ENCODE peak calls at places on chromosomes 3 and 15, in nine cellular contexts. One of them, this sample, is unnamed.

GRCh38 chr3:29802057-29802456 is 521.2 kb downstream of the RBMS3 start:
- DNase-seq in B cell: no peak
- DNase-seq in cardiac muscle cell: no peak
- DNase-seq in RWPE1: no peak
- DNase-seq in GM20000: no peak
- DNase-seq in omental fat pad: no peak
- DNase-seq in fibroblast of lung: no peak
- DNase-seq in cardiac fibroblast: no peak
- DNase-seq in psoas muscle: no peak
- DNase-seq in this sample: no peak

GRCh38 chr3:147493666-147494065 is 84.5 kb downstream of the ZIC1 start:
- DNase-seq in B cell: no peak
- DNase-seq in cardiac muscle cell: no peak
- DNase-seq in RWPE1: no peak
- DNase-seq in GM20000: no peak
- DNase-seq in omental fat pad: no peak
- DNase-seq in fibroblast of lung: no peak
- DNase-seq in cardiac fibroblast: no peak
- DNase-seq in psoas muscle: no peak
- DNase-seq in this sample: no peak

GRCh38 chr3:126464997-126465396 is 10.7 kb downstream of the ZXDC start:
- DNase-seq in B cell: peak
- DNase-seq in cardiac muscle cell: no peak
- DNase-seq in RWPE1: no peak
- DNase-seq in GM20000: no peak
- DNase-seq in omental fat pad: no peak
- DNase-seq in fibroblast of lung: no peak
- DNase-seq in cardiac fibroblast: no peak
- DNase-seq in psoas muscle: no peak
- DNase-seq in this sample: no peak

GRCh38 chr15:69467636-69468035 is 15.0 kb downstream of the RPLP1 start:
- DNase-seq in B cell: no peak
- DNase-seq in cardiac muscle cell: no peak
- DNase-seq in RWPE1: no peak
- DNase-seq in GM20000: no peak
- DNase-seq in omental fat pad: no peak
- DNase-seq in fibroblast of lung: no peak
- DNase-seq in cardiac fibroblast: no peak
- DNase-seq in psoas muscle: no peak
- DNase-seq in this sample: peak

GRCh38 chr15:93044301-93045190 is 44.5 kb downstream of the RGMA start:
- DNase-seq in B cell: no peak
- DNase-seq in cardiac muscle cell: no peak
- DNase-seq in RWPE1: no peak
- DNase-seq in GM20000: no peak
- DNase-seq in omental fat pad: no peak
- DNase-seq in fibroblast of lung: no peak
- DNase-seq in cardiac fibroblast: no peak
- DNase-seq in psoas muscle: peak
- DNase-seq in this sample: no peak

GRCh38 chr3:114572364-114573062 is 278.7 kb downstream of the TIGIT start:
- DNase-seq in B cell: no peak
- DNase-seq in cardiac muscle cell: no peak
- DNase-seq in RWPE1: no peak
- DNase-seq in GM20000: no peak
- DNase-seq in omental fat pad: no peak
- DNase-seq in fibroblast of lung: no peak
- DNase-seq in cardiac fibroblast: no peak
- DNase-seq in psoas muscle: no peak
- DNase-seq in this sample: no peak

GRCh38 chr15:58522391-58522790 is 90.6 kb downstream of the LIPC start:
- DNase-seq in B cell: peak
- DNase-seq in cardiac muscle cell: no peak
- DNase-seq in RWPE1: no peak
- DNase-seq in GM20000: no peak
- DNase-seq in omental fat pad: no peak
- DNase-seq in fibroblast of lung: no peak
- DNase-seq in cardiac fibroblast: no peak
- DNase-seq in psoas muscle: no peak
- DNase-seq in this sample: peak

GRCh38 chr3:172749201-172749965 is 1.1 kb upstream of the ECT2 start:
- DNase-seq in B cell: no peak
- DNase-seq in cardiac muscle cell: peak
- DNase-seq in RWPE1: peak
- DNase-seq in GM20000: no peak
- DNase-seq in omental fat pad: no peak
- DNase-seq in fibroblast of lung: peak
- DNase-seq in cardiac fibroblast: peak
- DNase-seq in psoas muscle: no peak
- DNase-seq in this sample: no peak

GRCh38 chr3:65785065-65785645 is 253.6 kb downstream of the MAGI1 start:
- DNase-seq in B cell: no peak
- DNase-seq in cardiac muscle cell: peak
- DNase-seq in RWPE1: peak
- DNase-seq in GM20000: peak
- DNase-seq in omental fat pad: no peak
- DNase-seq in fibroblast of lung: peak
- DNase-seq in cardiac fibroblast: peak
- DNase-seq in psoas muscle: no peak
- DNase-seq in this sample: no peak

GRCh38 chr3:10627884-10628572 is 122.6 kb upstream of the ATP2B2 start:
- DNase-seq in B cell: no peak
- DNase-seq in cardiac muscle cell: no peak
- DNase-seq in RWPE1: no peak
- DNase-seq in GM20000: no peak
- DNase-seq in omental fat pad: no peak
- DNase-seq in fibroblast of lung: no peak
- DNase-seq in cardiac fibroblast: no peak
- DNase-seq in psoas muscle: no peak
- DNase-seq in this sample: no peak

GRCh38 chr15:82870727-82871576 is 61.5 kb downstream of the WHAMM start:
- DNase-seq in B cell: no peak
- DNase-seq in cardiac muscle cell: peak
- DNase-seq in RWPE1: no peak
- DNase-seq in GM20000: no peak
- DNase-seq in omental fat pad: no peak
- DNase-seq in fibroblast of lung: no peak
- DNase-seq in cardiac fibroblast: no peak
- DNase-seq in psoas muscle: no peak
- DNase-seq in this sample: peak

GRCh38 chr3:56357266-56357665 is 111.0 kb downstream of the ERC2 start:
- DNase-seq in B cell: no peak
- DNase-seq in cardiac muscle cell: no peak
- DNase-seq in RWPE1: no peak
- DNase-seq in GM20000: no peak
- DNase-seq in omental fat pad: no peak
- DNase-seq in fibroblast of lung: no peak
- DNase-seq in cardiac fibroblast: no peak
- DNase-seq in psoas muscle: no peak
- DNase-seq in this sample: no peak

DNA sequence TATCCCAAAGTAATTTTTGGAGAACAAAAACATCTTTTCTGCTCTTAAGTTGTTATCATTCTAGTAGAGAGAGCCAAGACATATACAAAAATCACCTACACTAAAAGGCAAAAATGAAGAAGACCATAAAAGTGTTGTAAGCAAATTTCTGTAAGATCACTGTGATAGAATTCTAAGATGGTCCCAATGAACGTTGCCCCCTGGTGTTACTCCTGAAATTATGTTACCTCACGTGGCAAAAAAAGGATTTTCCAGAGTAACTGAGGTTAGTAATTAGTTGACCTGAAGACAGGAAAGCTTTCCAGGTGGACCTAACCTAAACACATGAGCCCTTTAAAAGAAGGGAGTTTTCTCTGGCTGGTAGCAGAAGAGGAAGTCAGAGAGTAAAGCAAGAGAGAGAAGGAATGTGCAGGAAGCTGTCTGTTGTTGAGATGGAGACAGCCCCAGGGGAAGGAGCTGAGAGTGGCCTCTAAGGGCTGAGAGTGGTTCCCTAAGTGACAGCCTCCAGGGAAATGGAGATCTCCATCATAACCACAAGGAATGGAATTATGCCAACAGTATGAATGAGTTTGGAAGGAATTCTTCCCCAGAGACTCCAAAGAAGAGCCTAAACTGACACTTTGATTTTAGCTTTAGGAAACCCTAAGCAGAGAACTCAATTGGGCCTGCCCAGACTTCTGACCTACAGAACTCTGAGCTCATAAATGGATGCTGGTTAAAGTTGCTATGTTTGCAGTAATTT is 205.9 kb downstream of the CD47 start:
- DNase-seq in B cell: no peak
- DNase-seq in cardiac muscle cell: peak
- DNase-seq in RWPE1: no peak
- DNase-seq in GM20000: no peak
- DNase-seq in omental fat pad: no peak
- DNase-seq in fibroblast of lung: peak
- DNase-seq in cardiac fibroblast: peak
- DNase-seq in psoas muscle: no peak
- DNase-seq in this sample: no peak
- TF ChIP-seq CTCF in B cell: no peak
- TF ChIP-seq CTCF in cardiac muscle cell: peak
- TF ChIP-seq CTCF in RWPE1: no peak
- TF ChIP-seq CTCF in GM20000: no peak
- TF ChIP-seq CTCF in omental fat pad: no peak
- TF ChIP-seq CTCF in fibroblast of lung: no peak
- TF ChIP-seq CTCF in cardiac fibroblast: no peak
- TF ChIP-seq CTCF in psoas muscle: no peak
- TF ChIP-seq CTCF in this sample: no peak

DNA sequence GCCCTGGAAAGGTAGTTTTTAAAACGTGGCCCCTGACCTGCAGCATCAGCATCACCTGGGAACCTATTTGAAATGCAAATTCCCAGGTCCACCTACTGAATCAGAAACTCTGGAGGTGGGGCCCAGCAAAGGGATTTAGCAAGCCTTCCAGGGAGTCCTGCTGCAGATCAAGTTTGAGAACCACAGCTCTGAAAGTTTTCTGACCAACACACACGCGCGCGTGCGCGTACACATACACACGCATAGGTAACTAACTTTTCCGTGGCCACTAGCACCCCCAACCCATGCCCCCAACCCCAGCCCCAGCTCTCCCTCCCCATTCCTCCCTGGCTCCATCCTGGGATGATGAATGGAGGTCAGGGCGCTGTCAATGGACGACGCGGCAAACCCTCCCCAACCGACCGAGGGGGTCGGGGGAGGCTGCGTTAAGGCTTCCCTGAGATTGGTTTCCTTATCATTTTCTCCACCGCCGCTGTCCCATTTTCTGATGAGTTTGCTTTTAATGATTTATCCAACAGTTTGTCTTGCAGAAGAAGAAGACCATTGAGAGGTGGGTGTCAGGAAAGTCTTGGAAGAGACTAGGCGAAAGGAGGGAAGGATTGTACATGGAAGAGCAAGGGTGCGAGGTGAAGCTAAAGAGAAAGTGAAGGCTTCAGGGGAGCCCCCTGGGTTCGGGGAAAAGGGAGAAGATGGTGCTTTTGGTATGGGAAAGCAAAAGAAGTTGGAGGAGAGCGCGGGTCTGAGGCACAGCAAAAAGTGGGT is 568 bp upstream of the BOC start:
- DNase-seq in B cell: no peak
- DNase-seq in cardiac muscle cell: peak
- DNase-seq in RWPE1: no peak
- DNase-seq in GM20000: no peak
- DNase-seq in omental fat pad: no peak
- DNase-seq in fibroblast of lung: no peak
- DNase-seq in cardiac fibroblast: no peak
- DNase-seq in psoas muscle: no peak
- DNase-seq in this sample: no peak
- TF ChIP-seq CTCF in B cell: no peak
- TF ChIP-seq CTCF in cardiac muscle cell: no peak
- TF ChIP-seq CTCF in RWPE1: no peak
- TF ChIP-seq CTCF in GM20000: no peak
- TF ChIP-seq CTCF in omental fat pad: no peak
- TF ChIP-seq CTCF in fibroblast of lung: no peak
- TF ChIP-seq CTCF in cardiac fibroblast: no peak
- TF ChIP-seq CTCF in psoas muscle: no peak
- TF ChIP-seq CTCF in this sample: no peak

GRCh38 chr15:80989110-80989517 is 505 bp downstream of the MESD start:
- DNase-seq in B cell: no peak
- DNase-seq in cardiac muscle cell: peak
- DNase-seq in RWPE1: no peak
- DNase-seq in GM20000: no peak
- DNase-seq in omental fat pad: no peak
- DNase-seq in fibroblast of lung: no peak
- DNase-seq in cardiac fibroblast: no peak
- DNase-seq in psoas muscle: no peak
- DNase-seq in this sample: no peak

GRCh38 chr15:80992436-80992835 is 2.8 kb upstream of the MESD start:
- DNase-seq in B cell: no peak
- DNase-seq in cardiac muscle cell: no peak
- DNase-seq in RWPE1: no peak
- DNase-seq in GM20000: no peak
- DNase-seq in omental fat pad: no peak
- DNase-seq in fibroblast of lung: no peak
- DNase-seq in cardiac fibroblast: peak
- DNase-seq in psoas muscle: no peak
- DNase-seq in this sample: no peak

GRCh38 chr15:80990955-80991354 is 1.3 kb upstream of the MESD start:
- DNase-seq in B cell: no peak
- DNase-seq in cardiac muscle cell: no peak
- DNase-seq in RWPE1: no peak
- DNase-seq in GM20000: no peak
- DNase-seq in omental fat pad: no peak
- DNase-seq in fibroblast of lung: no peak
- DNase-seq in cardiac fibroblast: no peak
- DNase-seq in psoas muscle: no peak
- DNase-seq in this sample: no peak

GRCh38 chr15:80989518-80990478 is at the start of gene MESD:
- DNase-seq in B cell: peak
- DNase-seq in cardiac muscle cell: peak
- DNase-seq in RWPE1: peak
- DNase-seq in GM20000: peak
- DNase-seq in omental fat pad: peak
- DNase-seq in fibroblast of lung: peak
- DNase-seq in cardiac fibroblast: peak
- DNase-seq in psoas muscle: peak
- DNase-seq in this sample: peak

DNA sequence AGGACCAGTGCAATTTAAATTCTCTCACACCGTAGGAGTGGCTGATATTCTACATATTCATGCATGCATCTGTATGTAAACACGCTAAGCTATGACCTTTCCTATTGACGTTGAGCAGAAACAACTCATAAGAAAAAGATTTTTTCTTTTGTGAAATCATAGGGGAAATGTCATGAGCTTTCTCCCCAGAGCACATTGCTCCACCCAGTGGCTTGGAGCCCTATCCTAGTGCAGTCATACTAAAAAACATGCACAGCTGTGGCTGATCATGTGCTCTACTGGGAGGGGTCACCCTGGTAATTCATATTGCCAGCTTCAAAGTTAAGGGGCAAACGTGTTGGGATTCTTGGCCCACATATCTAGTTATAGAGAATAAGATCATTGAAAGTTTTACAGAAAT is 1.8 kb upstream of the MESD start:
- DNase-seq in B cell: no peak
- DNase-seq in cardiac muscle cell: peak
- DNase-seq in RWPE1: no peak
- DNase-seq in GM20000: no peak
- DNase-seq in omental fat pad: no peak
- DNase-seq in fibroblast of lung: peak
- DNase-seq in cardiac fibroblast: peak
- DNase-seq in psoas muscle: peak
- DNase-seq in this sample: peak
- TF ChIP-seq CTCF in B cell: no peak
- TF ChIP-seq CTCF in cardiac muscle cell: peak
- TF ChIP-seq CTCF in RWPE1: no peak
- TF ChIP-seq CTCF in GM20000: no peak
- TF ChIP-seq CTCF in omental fat pad: no peak
- TF ChIP-seq CTCF in fibroblast of lung: no peak
- TF ChIP-seq CTCF in cardiac fibroblast: peak
- TF ChIP-seq CTCF in psoas muscle: no peak
- TF ChIP-seq CTCF in this sample: no peak

GRCh38 chr3:139506792-139507191 is 30.5 kb upstream of the RBP2 start:
- DNase-seq in B cell: no peak
- DNase-seq in cardiac muscle cell: no peak
- DNase-seq in RWPE1: no peak
- DNase-seq in GM20000: no peak
- DNase-seq in omental fat pad: no peak
- DNase-seq in fibroblast of lung: peak
- DNase-seq in cardiac fibroblast: no peak
- DNase-seq in psoas muscle: no peak
- DNase-seq in this sample: no peak
- TF ChIP-seq CTCF in B cell: no peak
- TF ChIP-seq CTCF in cardiac muscle cell: no peak
- TF ChIP-seq CTCF in RWPE1: no peak
- TF ChIP-seq CTCF in GM20000: no peak
- TF ChIP-seq CTCF in omental fat pad: no peak
- TF ChIP-seq CTCF in fibroblast of lung: no peak
- TF ChIP-seq CTCF in cardiac fibroblast: no peak
- TF ChIP-seq CTCF in psoas muscle: no peak
- TF ChIP-seq CTCF in this sample: no peak

This sample was measured in lower leg skin.